ENCODE peak calls at places on chromosome 4, in five cellular contexts. B is heart left ventricle; A is endodermal cell; V is CD8-positive, alpha-beta memory T cell; L is fibroblast of the conjunctiva. N is an unnamed sample.

GRCh38 chr4:39446842-39447573 is 11.7 kb downstream of the RPL9 start:
- DNase-seq in B (peak), A (peak), V (peak), L (peak), N (peak)

GRCh38 chr4:921830-922331 is 10.2 kb downstream of the GAK start:
- DNase-seq in B (no peak), A (peak), V (no peak), L (no peak), N (no peak)

GRCh38 chr4:89558147-89558546 is 250.5 kb upstream of the GPRIN3 start:
- DNase-seq in B (no peak), A (peak), V (no peak), L (no peak), N (no peak)

GRCh38 chr4:110087116-110087708 is 111.2 kb downstream of the ELOVL6 start:
- DNase-seq in B (no peak), A (no peak), V (no peak), L (peak), N (no peak)

GRCh38 chr4:94413085-94413685 is 38.6 kb upstream of the PDLIM5 start:
- DNase-seq in B (no peak), A (no peak), V (no peak), L (no peak), N (no peak)

GRCh38 chr4:187603093-187603395 is 392.5 kb upstream of the ZFP42 start:
- DNase-seq in B (no peak), A (no peak), V (no peak), L (no peak), N (no peak)

GRCh38 chr4:134546279-134546678 is 344.7 kb upstream of the PABPC4L start:
- DNase-seq in B (no peak), A (no peak), V (no peak), L (no peak), N (no peak)

GRCh38 chr4:80005863-80006262 is 67.2 kb downstream of the ANTXR2 start:
- DNase-seq in B (no peak), A (no peak), V (no peak), L (no peak), N (no peak)

GRCh38 chr4:124854968-124855367 is 142.4 kb upstream of the ANKRD50 start:
- DNase-seq in B (no peak), A (no peak), V (no peak), L (no peak), N (no peak)

GRCh38 chr4:87523307-87523706 is 5.9 kb downstream of the SPARCL1 start:
- DNase-seq in B (no peak), A (no peak), V (no peak), L (no peak), N (no peak)

GRCh38 chr4:70269674-70270073 is 27.3 kb downstream of the CSN3 start:
- DNase-seq in B (no peak), A (no peak), V (no peak), L (no peak), N (no peak)

GRCh38 chr4:168218663-168219062 is 99.9 kb downstream of the DDX60 start:
- DNase-seq in B (no peak), A (no peak), V (no peak), L (no peak), N (no peak)

GRCh38 chr4:123555500-123556273 is 159.1 kb downstream of the SPRY1 start:
- DNase-seq in B (peak), A (no peak), V (no peak), L (peak), N (peak)

GRCh38 chr4:125313989-125314602 is 659 bp upstream of the FAT4 start:
- DNase-seq in B (no peak), A (peak), V (no peak), L (no peak), N (no peak)

GRCh38 chr4:39453738-39454137 is 5.0 kb downstream of the RPL9 start:
- DNase-seq in B (no peak), A (no peak), V (no peak), L (no peak), N (no peak)

GRCh38 chr4:158895797-158896442 is 127.1 kb downstream of the FNIP2 start:
- DNase-seq in B (no peak), A (peak), V (peak), L (no peak), N (peak)

GRCh38 chr4:4462970-4463369 is 76.1 kb downstream of the NSG1 start:
- DNase-seq in B (no peak), A (no peak), V (no peak), L (no peak), N (no peak)

GRCh38 chr4:183257808-183258207 is 62.3 kb downstream of the CLDN22 start:
- DNase-seq in B (no peak), A (peak), V (no peak), L (no peak), N (no peak)

GRCh38 chr4:141352775-141353544 is 132.3 kb downstream of the ZNF330 start:
- DNase-seq in B (no peak), A (peak), V (no peak), L (no peak), N (no peak)

GRCh38 chr4:174540175-174540574 is 17.9 kb upstream of the HPGD start:
- DNase-seq in B (no peak), A (no peak), V (no peak), L (no peak), N (no peak)

GRCh38 chr4:123599061-123599919 is 202.7 kb downstream of the SPRY1 start:
- DNase-seq in B (no peak), A (no peak), V (no peak), L (peak), N (no peak)

GRCh38 chr4:76055005-76055404 is 19.1 kb upstream of the CXCL11 start:
- DNase-seq in B (no peak), A (no peak), V (no peak), L (no peak), N (no peak)

N was measured in prostate gland.